ENCODE peak calls at places on chromosomes 7 and 10, in eight cellular contexts. One of them, this sample, is unnamed.

GRCh38 chr7:70434376-70434775 is 697.6 kb upstream of the GALNT17 start:
- DNase-seq in NCI-H1694 treated with DMSO at 0.1 percent for 48 hours: peak; percentile 85
- DNase-seq in left colon: no peak
- DNase-seq in activated CD4-positive, alpha-beta T cell treated with anti-CD3 and anti-CD28 coated beads for 24 hours: no peak
- DNase-seq in NCI-H1092 treated with DMSO at 0.1 percent for 48 hours: peak; percentile 45
- DNase-seq in T-cell: no peak
- DNase-seq in NCI-H524: peak; percentile 42
- DNase-seq in DMS153: peak; percentile 49
- DNase-seq in this sample: peak; percentile 19

GRCh38 chr7:133984023-133984422 is 143.1 kb upstream of the LRGUK start:
- DNase-seq in NCI-H1694 treated with DMSO at 0.1 percent for 48 hours: peak; percentile 91
- DNase-seq in T-cell: no peak
- DNase-seq in activated CD4-positive, alpha-beta T cell treated with anti-CD3 and anti-CD28 coated beads for 24 hours: no peak
- DNase-seq in DMS153: peak; percentile 5
- DNase-seq in NCI-H1092 treated with DMSO at 0.1 percent for 48 hours: peak; percentile 22
- DNase-seq in NCI-H524: no peak
- DNase-seq in left colon: no peak
- DNase-seq in this sample: peak; percentile 40

GRCh38 chr10:124453965-124454610 is 4.3 kb upstream of the NKX1-2 start:
- DNase-seq in NCI-H1694 treated with DMSO at 0.1 percent for 48 hours: no peak
- DNase-seq in NCI-H524: no peak
- DNase-seq in left colon: no peak
- DNase-seq in NCI-H1092 treated with DMSO at 0.1 percent for 48 hours: no peak
- DNase-seq in DMS153: no peak
- DNase-seq in T-cell: no peak
- DNase-seq in activated CD4-positive, alpha-beta T cell treated with anti-CD3 and anti-CD28 coated beads for 24 hours: no peak
- DNase-seq in this sample: no peak

GRCh38 chr7:150986099-150986512 is 4.7 kb upstream of the NOS3 start:
- DNase-seq in left colon: peak; percentile 77
- DNase-seq in NCI-H1092 treated with DMSO at 0.1 percent for 48 hours: peak; percentile 83
- DNase-seq in T-cell: peak; percentile 44
- DNase-seq in NCI-H1694 treated with DMSO at 0.1 percent for 48 hours: peak; percentile 82
- DNase-seq in DMS153: peak; percentile 58
- DNase-seq in activated CD4-positive, alpha-beta T cell treated with anti-CD3 and anti-CD28 coated beads for 24 hours: peak; percentile 50
- DNase-seq in NCI-H524: peak; percentile 38
- DNase-seq in this sample: peak; percentile 37

GRCh38 chr10:97531401-97531985 is 32.8 kb downstream of the UBTD1 start:
- DNase-seq in T-cell: no peak
- DNase-seq in NCI-H524: no peak
- DNase-seq in left colon: no peak
- DNase-seq in NCI-H1694 treated with DMSO at 0.1 percent for 48 hours: no peak
- DNase-seq in NCI-H1092 treated with DMSO at 0.1 percent for 48 hours: no peak
- DNase-seq in activated CD4-positive, alpha-beta T cell treated with anti-CD3 and anti-CD28 coated beads for 24 hours: no peak
- DNase-seq in DMS153: no peak
- DNase-seq in this sample: no peak

GRCh38 chr10:125151824-125152634 is 8.3 kb downstream of the CTBP2 start:
- DNase-seq in DMS153: peak; percentile 52
- DNase-seq in NCI-H524: no peak
- DNase-seq in T-cell: peak; percentile 30
- DNase-seq in activated CD4-positive, alpha-beta T cell treated with anti-CD3 and anti-CD28 coated beads for 24 hours: no peak
- DNase-seq in NCI-H1694 treated with DMSO at 0.1 percent for 48 hours: no peak
- DNase-seq in left colon: peak; percentile 91
- DNase-seq in NCI-H1092 treated with DMSO at 0.1 percent for 48 hours: no peak
- DNase-seq in this sample: no peak

GRCh38 chr7:137818036-137818435 is 28.7 kb downstream of the DGKI start:
- DNase-seq in activated CD4-positive, alpha-beta T cell treated with anti-CD3 and anti-CD28 coated beads for 24 hours: no peak
- DNase-seq in T-cell: no peak
- DNase-seq in NCI-H1694 treated with DMSO at 0.1 percent for 48 hours: no peak
- DNase-seq in DMS153: no peak
- DNase-seq in NCI-H1092 treated with DMSO at 0.1 percent for 48 hours: peak; percentile 10
- DNase-seq in left colon: no peak
- DNase-seq in NCI-H524: no peak
- DNase-seq in this sample: no peak

GRCh38 chr7:90579181-90579688 is 16.9 kb upstream of the CDK14 start:
- DNase-seq in T-cell: no peak
- DNase-seq in NCI-H1694 treated with DMSO at 0.1 percent for 48 hours: no peak
- DNase-seq in NCI-H524: no peak
- DNase-seq in activated CD4-positive, alpha-beta T cell treated with anti-CD3 and anti-CD28 coated beads for 24 hours: no peak
- DNase-seq in DMS153: no peak
- DNase-seq in left colon: no peak
- DNase-seq in NCI-H1092 treated with DMSO at 0.1 percent for 48 hours: no peak
- DNase-seq in this sample: peak; percentile 94

GRCh38 chr10:88181902-88182671 is 318.7 kb downstream of the PTEN start:
- DNase-seq in left colon: no peak
- DNase-seq in NCI-H1092 treated with DMSO at 0.1 percent for 48 hours: peak; percentile 96
- DNase-seq in activated CD4-positive, alpha-beta T cell treated with anti-CD3 and anti-CD28 coated beads for 24 hours: no peak
- DNase-seq in NCI-H524: no peak
- DNase-seq in T-cell: no peak
- DNase-seq in DMS153: peak; percentile 99
- DNase-seq in NCI-H1694 treated with DMSO at 0.1 percent for 48 hours: no peak
- DNase-seq in this sample: no peak

GRCh38 chr7:99557196-99557607 is 1.2 kb upstream of the ZNF655 start:
- DNase-seq in left colon: no peak
- DNase-seq in NCI-H1092 treated with DMSO at 0.1 percent for 48 hours: no peak
- DNase-seq in DMS153: no peak
- DNase-seq in NCI-H1694 treated with DMSO at 0.1 percent for 48 hours: no peak
- DNase-seq in NCI-H524: no peak
- DNase-seq in T-cell: no peak
- DNase-seq in activated CD4-positive, alpha-beta T cell treated with anti-CD3 and anti-CD28 coated beads for 24 hours: no peak
- DNase-seq in this sample: no peak

GRCh38 chr10:116215651-116216050 is 57.4 kb downstream of the GFRA1 start:
- DNase-seq in T-cell: no peak
- DNase-seq in NCI-H1092 treated with DMSO at 0.1 percent for 48 hours: no peak
- DNase-seq in NCI-H1694 treated with DMSO at 0.1 percent for 48 hours: no peak
- DNase-seq in DMS153: no peak
- DNase-seq in NCI-H524: no peak
- DNase-seq in activated CD4-positive, alpha-beta T cell treated with anti-CD3 and anti-CD28 coated beads for 24 hours: no peak
- DNase-seq in left colon: no peak
- DNase-seq in this sample: no peak

GRCh38 chr7:157133304-157133703 is 5.4 kb upstream of the UBE3C start:
- DNase-seq in DMS153: no peak
- DNase-seq in NCI-H1694 treated with DMSO at 0.1 percent for 48 hours: no peak
- DNase-seq in T-cell: no peak
- DNase-seq in left colon: no peak
- DNase-seq in NCI-H1092 treated with DMSO at 0.1 percent for 48 hours: no peak
- DNase-seq in activated CD4-positive, alpha-beta T cell treated with anti-CD3 and anti-CD28 coated beads for 24 hours: no peak
- DNase-seq in NCI-H524: no peak
- DNase-seq in this sample: no peak

GRCh38 chr7:27839099-27839498 is 99.1 kb downstream of the TAX1BP1 start:
- DNase-seq in T-cell: no peak
- DNase-seq in activated CD4-positive, alpha-beta T cell treated with anti-CD3 and anti-CD28 coated beads for 24 hours: no peak
- DNase-seq in NCI-H1694 treated with DMSO at 0.1 percent for 48 hours: no peak
- DNase-seq in NCI-H524: no peak
- DNase-seq in NCI-H1092 treated with DMSO at 0.1 percent for 48 hours: no peak
- DNase-seq in DMS153: no peak
- DNase-seq in left colon: no peak
- DNase-seq in this sample: no peak

GRCh38 chr10:132103116-132103910 is 37.6 kb downstream of the JAKMIP3 start:
- DNase-seq in NCI-H1092 treated with DMSO at 0.1 percent for 48 hours: no peak
- DNase-seq in NCI-H1694 treated with DMSO at 0.1 percent for 48 hours: no peak
- DNase-seq in T-cell: no peak
- DNase-seq in activated CD4-positive, alpha-beta T cell treated with anti-CD3 and anti-CD28 coated beads for 24 hours: no peak
- DNase-seq in NCI-H524: no peak
- DNase-seq in DMS153: no peak
- DNase-seq in left colon: no peak
- DNase-seq in this sample: no peak

GRCh38 chr7:158025651-158026600 is 561.7 kb downstream of the PTPRN2 start:
- DNase-seq in NCI-H1092 treated with DMSO at 0.1 percent for 48 hours: no peak
- DNase-seq in NCI-H1694 treated with DMSO at 0.1 percent for 48 hours: no peak
- DNase-seq in T-cell: no peak
- DNase-seq in activated CD4-positive, alpha-beta T cell treated with anti-CD3 and anti-CD28 coated beads for 24 hours: no peak
- DNase-seq in DMS153: no peak
- DNase-seq in left colon: no peak
- DNase-seq in NCI-H524: no peak
- DNase-seq in this sample: no peak

GRCh38 chr10:104406715-104407517 is 53.3 kb downstream of the CFAP58 start:
- DNase-seq in NCI-H524: no peak
- DNase-seq in T-cell: no peak
- DNase-seq in DMS153: peak; percentile 2
- DNase-seq in left colon: no peak
- DNase-seq in activated CD4-positive, alpha-beta T cell treated with anti-CD3 and anti-CD28 coated beads for 24 hours: no peak
- DNase-seq in NCI-H1092 treated with DMSO at 0.1 percent for 48 hours: peak; percentile 0
- DNase-seq in NCI-H1694 treated with DMSO at 0.1 percent for 48 hours: peak; percentile 21
- DNase-seq in this sample: peak; percentile 67

GRCh38 chr10:8951440-8952089 is 897.1 kb downstream of the GATA3 start:
- DNase-seq in NCI-H524: no peak
- DNase-seq in T-cell: no peak
- DNase-seq in DMS153: no peak
- DNase-seq in left colon: no peak
- DNase-seq in NCI-H1694 treated with DMSO at 0.1 percent for 48 hours: no peak
- DNase-seq in activated CD4-positive, alpha-beta T cell treated with anti-CD3 and anti-CD28 coated beads for 24 hours: no peak
- DNase-seq in NCI-H1092 treated with DMSO at 0.1 percent for 48 hours: no peak
- DNase-seq in this sample: no peak